ENCODE peak calls at places on chromosomes 6 and 20, in four cellular contexts. V is GM12865, N is cardiac muscle cell, O is fibroblast of mammary gland. M is an unnamed sample.

GRCh38 chr20:63858393-63859165 is 2.7 kb upstream of the ABHD16B start:
- DNase-seq in N (peak; percentile 67), O (peak; percentile 64), V (no peak), M (no peak)

GRCh38 chr20:46270977-46271744 is 37.1 kb downstream of the CDH22 start:
- DNase-seq in V (no peak), O (no peak), N (no peak), M (no peak)

GRCh38 chr6:41439524-41440418 is 104.4 kb downstream of the NCR2 start:
- DNase-seq in O (no peak), V (peak; percentile 80), N (no peak), M (no peak)

GRCh38 chr20:37686762-37687477 is 6.9 kb upstream of the CTNNBL1 start:
- DNase-seq in V (no peak), N (no peak), O (peak; percentile 64), M (peak; percentile 75)

GRCh38 chr20:35891375-35891774 is 62.9 kb downstream of the SCAND1 start:
- DNase-seq in V (no peak), N (no peak), O (peak; percentile 77), M (no peak)

GRCh38 chr6:44733146-44733545 is 345.6 kb downstream of the CDC5L start:
- DNase-seq in N (no peak), V (no peak), O (no peak), M (no peak)

GRCh38 chr6:35287671-35288396 is 9.8 kb upstream of the DEF6 start:
- DNase-seq in O (peak; percentile 41), N (no peak), V (no peak), M (no peak)

GRCh38 chr6:137160763-137161162 is 12.7 kb downstream of the IL22RA2 start:
- DNase-seq in O (peak; percentile 33), V (no peak), N (no peak), M (peak; percentile 79)

GRCh38 chr20:45555198-45555597 is 8.0 kb upstream of the EPPIN start:
- DNase-seq in N (no peak), V (no peak), O (no peak), M (no peak)

GRCh38 chr20:48725589-48725991 is 102.2 kb downstream of the PREX1 start:
- DNase-seq in N (no peak), V (peak; percentile 47), O (peak; percentile 42), M (no peak)

GRCh38 chr6:37612475-37612874 is 85.2 kb downstream of the MDGA1 start:
- DNase-seq in N (no peak), O (peak; percentile 9), V (no peak), M (no peak)

GRCh38 chr20:22684072-22684762 is 99.8 kb upstream of the FOXA2 start:
- DNase-seq in N (peak; percentile 77), O (peak; percentile 68), V (peak; percentile 70), M (peak; percentile 59)

GRCh38 chr20:48760403-48760889 is 67.4 kb downstream of the PREX1 start:
- DNase-seq in O (peak; percentile 31), V (peak; percentile 79), N (no peak), M (peak; percentile 69)

GRCh38 chr6:81950877-81951276 is 198.4 kb upstream of the TENT5A start:
- DNase-seq in O (peak; percentile 88), N (no peak), V (peak; percentile 55), M (peak; percentile 91)

GRCh38 chr6:16401868-16402267 is 163.5 kb downstream of the GMPR start:
- DNase-seq in V (no peak), O (peak; percentile 36), N (no peak), M (no peak)

GRCh38 chr20:44098657-44099056 is 88.3 kb downstream of the JPH2 start:
- DNase-seq in O (no peak), V (no peak), N (no peak), M (no peak)

GRCh38 chr6:31058128-31058894 is 48.0 kb downstream of the MUC22 start:
- DNase-seq in N (peak; percentile 28), O (peak; percentile 97), V (peak; percentile 35), M (peak; percentile 98)

GRCh38 chr6:83948851-83949250 is 84.7 kb upstream of the MRAP2 start:
- DNase-seq in O (no peak), N (no peak), V (no peak), M (no peak)

GRCh38 chr6:141726158-141726557 is 406.6 kb upstream of the GJE1 start:
- DNase-seq in N (peak; percentile 21), V (no peak), O (no peak), M (no peak)

GRCh38 chr20:59821201-59821600 is 112.2 kb downstream of the SYCP2 start:
- DNase-seq in V (no peak), O (no peak), N (no peak), M (no peak)

GRCh38 chr6:112253505-112253841 is 894 bp downstream of the LAMA4 start:
- DNase-seq in N (peak; percentile 17), O (no peak), V (no peak), M (no peak)

GRCh38 chr20:49888341-49889244 is 26.7 kb downstream of the SPATA2 start:
- DNase-seq in N (peak; percentile 76), V (peak; percentile 80), O (peak; percentile 54), M (peak; percentile 34)

GRCh38 chr20:10510216-10510615 is 75.1 kb downstream of the SLX4IP start:
- DNase-seq in V (no peak), N (no peak), O (no peak), M (no peak)

GRCh38 chr6:1972961-1973360 is 272.4 kb downstream of the GMDS start:
- DNase-seq in O (peak; percentile 65), N (no peak), V (no peak), M (no peak)

GRCh38 chr6:11218827-11219826 is 13.3 kb downstream of the NEDD9 start:
- DNase-seq in N (peak; percentile 28), V (no peak), O (no peak), M (peak; percentile 65)

GRCh38 chr20:43983359-43983758 is 68.7 kb downstream of the TOX2 start:
- DNase-seq in N (no peak), O (no peak), V (peak; percentile 53), M (no peak)

GRCh38 chr6:151179321-151179720 is 60.4 kb upstream of the AKAP12 start:
- DNase-seq in V (no peak), O (peak; percentile 96), N (no peak), M (peak; percentile 38)

GRCh38 chr6:167093922-167094432 is 28.9 kb upstream of the CCR6 start:
- DNase-seq in V (peak; percentile 93), O (no peak), N (no peak), M (no peak)

GRCh38 chr20:22582960-22583772 is 1.2 kb downstream of the FOXA2 start:
- DNase-seq in O (no peak), N (peak; percentile 20), V (no peak), M (peak; percentile 16)

GRCh38 chr6:44219053-44219814 is 2.5 kb downstream of the MYMX start:
- DNase-seq in N (peak; percentile 94), O (peak; percentile 28), V (peak; percentile 86), M (no peak)

GRCh38 chr6:142694054-142694453 is 250.9 kb downstream of the HIVEP2 start:
- DNase-seq in N (no peak), V (no peak), O (peak; percentile 59), M (no peak)

GRCh38 chr6:32432050-32432450 is 7.6 kb upstream of the HLA-DRA start:
- DNase-seq in V (peak; percentile 62), O (peak; percentile 53), N (peak; percentile 20), M (peak; percentile 49)

GRCh38 chr6:134211297-134211696 is 106.6 kb downstream of the SGK1 start:
- DNase-seq in N (no peak), O (no peak), V (no peak), M (no peak)

GRCh38 chr20:51021067-51022025 is 1.6 kb downstream of the KCNG1 start:
- DNase-seq in O (peak; percentile 35), N (peak; percentile 39), V (no peak), M (peak; percentile 44)

GRCh38 chr6:33961686-33962085 is 157.9 kb upstream of the MLN start:
- DNase-seq in V (no peak), O (no peak), N (no peak), M (no peak)

GRCh38 chr6:11766589-11767450 is 11.8 kb downstream of the ADTRP start:
- DNase-seq in O (peak; percentile 98), N (no peak), V (no peak), M (peak; percentile 99)

GRCh38 chr6:170438402-170438753 is 114.7 kb downstream of the PSMB1 start:
- DNase-seq in V (peak; percentile 68), N (peak; percentile 93), O (peak; percentile 99), M (peak; percentile 99)

GRCh38 chr6:170437719-170438401 is 115.2 kb downstream of the PSMB1 start:
- DNase-seq in O (peak; percentile 7), V (no peak), N (no peak), M (peak; percentile 14)

GRCh38 chr6:170440437-170440836 is 112.7 kb downstream of the PSMB1 start:
- DNase-seq in N (no peak), V (no peak), O (no peak), M (no peak)

GRCh38 chr6:170439366-170440351 is 113.4 kb downstream of the PSMB1 start:
- DNase-seq in O (no peak), V (no peak), N (no peak), M (no peak)

DNA sequence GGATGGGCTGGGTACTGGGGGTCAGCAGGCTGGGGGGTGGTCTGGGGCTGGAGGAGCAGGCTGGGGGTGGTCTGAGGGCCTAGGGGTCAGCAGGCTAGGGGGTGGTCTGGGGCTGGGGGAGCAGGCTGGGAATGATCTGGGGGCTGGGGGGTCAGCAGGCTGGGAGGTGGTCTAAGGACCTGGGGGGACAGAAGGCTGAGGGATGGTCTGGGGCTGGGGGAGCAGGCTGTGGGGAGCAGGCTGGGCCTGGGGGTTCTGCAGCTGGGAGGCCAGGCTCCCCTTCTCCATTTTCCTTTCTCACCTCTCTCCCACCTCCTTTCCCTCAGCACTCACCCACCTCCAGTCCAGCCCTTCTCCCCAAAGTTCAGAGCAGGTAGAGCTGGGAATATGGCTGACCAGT is 114.2 kb downstream of the PSMB1 start:
- DNase-seq in V (no peak), N (no peak), O (no peak), M (no peak)
- H3K4me3 ChIP-seq in V (no peak overlapping the region), N (no peak overlapping the region), O (no peak overlapping the region), M (no peak overlapping the region)

DNA sequence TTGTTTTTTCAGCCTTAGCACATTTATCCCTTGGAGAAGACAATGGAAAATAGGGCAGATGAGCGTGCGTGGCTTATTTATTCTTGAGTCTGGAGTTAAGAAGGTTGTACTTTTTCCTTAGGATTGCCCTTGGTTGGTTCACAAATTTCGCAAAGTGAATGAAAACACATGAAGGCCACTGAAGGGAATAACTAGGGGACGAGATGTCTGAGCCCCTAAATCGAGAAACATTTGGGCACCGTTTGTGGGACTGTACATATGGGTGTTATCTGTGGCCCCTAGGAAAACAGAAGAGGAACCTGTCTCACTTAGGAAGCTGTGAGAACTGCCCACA is 19.4 kb upstream of the TRIM27 start:
- DNase-seq in V (no peak), O (no peak), N (no peak), M (no peak)
- H3K4me3 ChIP-seq in V (peak overlapping the region; percentile 94), O (peak overlapping the region; percentile 12), N (peak overlapping the region; percentile 55), M (peak overlapping the region; percentile 48)

GRCh38 chr20:32205502-32206382 is 1.8 kb downstream of the PLAGL2 start:
- DNase-seq in N (peak; percentile 54), O (peak; percentile 24), V (peak; percentile 33), M (peak; percentile 70)
- H3K4me3 ChIP-seq in N (peak overlapping the region; percentile 87), O (peak overlapping the region; percentile 92), V (peak overlapping the region; percentile 96), M (peak overlapping the region; percentile 90)

GRCh38 chr6:27605401-27606342 is 132.8 kb upstream of the ZNF184 start:
- DNase-seq in V (peak; percentile 84), N (peak; percentile 62), O (peak; percentile 89), M (peak; percentile 71)
- H3K4me3 ChIP-seq in V (peak overlapping the region; percentile 59), N (peak overlapping the region; percentile 52), O (peak overlapping the region; percentile 66), M (peak overlapping the region; percentile 27)

M was measured in bronchial epithelial cell.